ENCODE peak calls at places on chromosomes 2 and 18, in eight cellular contexts. One of them, this sample, is unnamed.

GRCh38 chr2:17915811-17916523 is 37.5 kb downstream of the KCNS3 start:
- DNase-seq in prostate gland: no peak
- DNase-seq in HCT116: no peak
- DNase-seq in stomach: no peak
- DNase-seq in transverse colon: no peak
- DNase-seq in SK-N-SH: no peak
- DNase-seq in sigmoid colon: no peak
- DNase-seq in K562: no peak
- DNase-seq in this sample: no peak

GRCh38 chr2:182650704-182651103 is 65.4 kb upstream of the DNAJC10 start:
- DNase-seq in prostate gland: no peak
- DNase-seq in HCT116: peak; percentile 40
- DNase-seq in stomach: no peak
- DNase-seq in transverse colon: no peak
- DNase-seq in SK-N-SH: peak; percentile 16
- DNase-seq in sigmoid colon: no peak
- DNase-seq in K562: no peak
- DNase-seq in this sample: no peak

GRCh38 chr18:60413944-60414547 is 41.5 kb upstream of the MC4R start:
- DNase-seq in prostate gland: no peak
- DNase-seq in HCT116: peak; percentile 10
- DNase-seq in stomach: no peak
- DNase-seq in transverse colon: peak; percentile 14
- DNase-seq in SK-N-SH: no peak
- DNase-seq in sigmoid colon: no peak
- DNase-seq in K562: no peak
- DNase-seq in this sample: no peak

GRCh38 chr2:181122601-181123000 is 142.2 kb downstream of the UBE2E3 start:
- DNase-seq in prostate gland: no peak
- DNase-seq in HCT116: no peak
- DNase-seq in stomach: no peak
- DNase-seq in transverse colon: no peak
- DNase-seq in SK-N-SH: no peak
- DNase-seq in sigmoid colon: no peak
- DNase-seq in K562: no peak
- DNase-seq in this sample: no peak

GRCh38 chr2:8304821-8305766 is 376.8 kb upstream of the ID2 start:
- DNase-seq in prostate gland: no peak
- DNase-seq in HCT116: no peak
- DNase-seq in stomach: no peak
- DNase-seq in transverse colon: no peak
- DNase-seq in SK-N-SH: no peak
- DNase-seq in sigmoid colon: no peak
- DNase-seq in K562: peak; percentile 31
- DNase-seq in this sample: no peak

GRCh38 chr18:48348739-48349138 is 60.4 kb downstream of the ZBTB7C start:
- DNase-seq in prostate gland: no peak
- DNase-seq in HCT116: no peak
- DNase-seq in stomach: no peak
- DNase-seq in transverse colon: no peak
- DNase-seq in SK-N-SH: no peak
- DNase-seq in sigmoid colon: no peak
- DNase-seq in K562: no peak
- DNase-seq in this sample: peak; percentile 27

GRCh38 chr2:8239402-8240127 is 442.3 kb upstream of the ID2 start:
- DNase-seq in prostate gland: no peak
- DNase-seq in HCT116: no peak
- DNase-seq in stomach: no peak
- DNase-seq in transverse colon: no peak
- DNase-seq in SK-N-SH: no peak
- DNase-seq in sigmoid colon: no peak
- DNase-seq in K562: no peak
- DNase-seq in this sample: no peak

GRCh38 chr2:68908392-68908970 is 37.3 kb upstream of the BMP10 start:
- DNase-seq in prostate gland: peak; percentile 77
- DNase-seq in HCT116: peak; percentile 76
- DNase-seq in stomach: peak; percentile 87
- DNase-seq in transverse colon: peak; percentile 88
- DNase-seq in SK-N-SH: no peak
- DNase-seq in sigmoid colon: peak; percentile 81
- DNase-seq in K562: peak; percentile 39
- DNase-seq in this sample: peak; percentile 81

GRCh38 chr2:201908901-201909300 is 102.6 kb downstream of the CDK15 start:
- DNase-seq in prostate gland: no peak
- DNase-seq in HCT116: no peak
- DNase-seq in stomach: no peak
- DNase-seq in transverse colon: no peak
- DNase-seq in SK-N-SH: no peak
- DNase-seq in sigmoid colon: no peak
- DNase-seq in K562: no peak
- DNase-seq in this sample: no peak

GRCh38 chr2:201907128-201907886 is 101.0 kb downstream of the CDK15 start:
- DNase-seq in prostate gland: no peak
- DNase-seq in HCT116: no peak
- DNase-seq in stomach: no peak
- DNase-seq in transverse colon: no peak
- DNase-seq in SK-N-SH: no peak
- DNase-seq in sigmoid colon: no peak
- DNase-seq in K562: peak; percentile 55
- DNase-seq in this sample: no peak

GRCh38 chr2:201911372-201911771 is 105.0 kb downstream of the CDK15 start:
- DNase-seq in prostate gland: no peak
- DNase-seq in HCT116: no peak
- DNase-seq in stomach: no peak
- DNase-seq in transverse colon: no peak
- DNase-seq in SK-N-SH: no peak
- DNase-seq in sigmoid colon: no peak
- DNase-seq in K562: no peak
- DNase-seq in this sample: no peak

GRCh38 chr2:201909961-201910361 is 103.6 kb downstream of the CDK15 start:
- DNase-seq in prostate gland: no peak
- DNase-seq in HCT116: no peak
- DNase-seq in stomach: no peak
- DNase-seq in transverse colon: peak; percentile 13
- DNase-seq in SK-N-SH: no peak
- DNase-seq in sigmoid colon: no peak
- DNase-seq in K562: no peak
- DNase-seq in this sample: no peak

DNA sequence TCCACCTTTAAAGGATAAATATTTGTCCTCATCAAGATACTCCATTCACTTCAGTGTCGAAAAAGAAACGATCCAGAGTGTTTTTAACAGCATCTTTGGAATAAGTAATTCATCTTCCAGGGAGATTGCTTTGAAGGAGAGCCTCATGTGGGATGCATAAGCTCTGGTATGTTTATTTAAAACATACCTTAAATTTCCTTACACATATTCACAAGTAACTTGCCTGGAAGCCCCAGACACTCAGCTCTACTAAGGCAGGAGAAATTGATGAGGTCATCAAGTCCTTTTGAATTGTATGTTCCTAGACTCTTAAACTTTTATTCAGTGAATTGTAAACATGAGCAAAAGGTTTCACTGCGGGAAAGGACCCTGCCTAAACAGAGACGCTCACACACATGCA is 103.0 kb downstream of the CDK15 start:
- DNase-seq in prostate gland: no peak
- DNase-seq in HCT116: no peak
- DNase-seq in stomach: no peak
- DNase-seq in transverse colon: no peak
- DNase-seq in SK-N-SH: no peak
- DNase-seq in sigmoid colon: no peak
- DNase-seq in K562: no peak
- DNase-seq in this sample: no peak
- H3K4me3 ChIP-seq in prostate gland: no peak overlapping the region
- H3K4me3 ChIP-seq in HCT116: no peak overlapping the region
- H3K4me3 ChIP-seq in stomach: no peak overlapping the region
- H3K4me3 ChIP-seq in transverse colon: no peak overlapping the region
- H3K4me3 ChIP-seq in SK-N-SH: peak overlapping the region; percentile 16
- H3K4me3 ChIP-seq in sigmoid colon: no peak overlapping the region
- H3K4me3 ChIP-seq in K562: no peak overlapping the region
- H3K4me3 ChIP-seq in this sample: no peak overlapping the region

GRCh38 chr2:27494944-27495554 is at the start of gene FNDC4:
- DNase-seq in prostate gland: no peak
- DNase-seq in HCT116: no peak
- DNase-seq in stomach: peak; percentile 29
- DNase-seq in transverse colon: peak; percentile 15
- DNase-seq in SK-N-SH: peak; percentile 94
- DNase-seq in sigmoid colon: peak; percentile 64
- DNase-seq in K562: peak; percentile 80
- DNase-seq in this sample: no peak
- TF ChIP-seq POLR2AphosphoS5 in prostate gland: no peak
- TF ChIP-seq POLR2AphosphoS5 in HCT116: peak; percentile 43
- TF ChIP-seq POLR2AphosphoS5 in stomach: no peak
- TF ChIP-seq POLR2AphosphoS5 in transverse colon: no peak
- TF ChIP-seq POLR2AphosphoS5 in SK-N-SH: peak; percentile 46
- TF ChIP-seq POLR2AphosphoS5 in sigmoid colon: no peak
- TF ChIP-seq POLR2AphosphoS5 in K562: no peak
- TF ChIP-seq POLR2AphosphoS5 in this sample: no peak

DNA sequence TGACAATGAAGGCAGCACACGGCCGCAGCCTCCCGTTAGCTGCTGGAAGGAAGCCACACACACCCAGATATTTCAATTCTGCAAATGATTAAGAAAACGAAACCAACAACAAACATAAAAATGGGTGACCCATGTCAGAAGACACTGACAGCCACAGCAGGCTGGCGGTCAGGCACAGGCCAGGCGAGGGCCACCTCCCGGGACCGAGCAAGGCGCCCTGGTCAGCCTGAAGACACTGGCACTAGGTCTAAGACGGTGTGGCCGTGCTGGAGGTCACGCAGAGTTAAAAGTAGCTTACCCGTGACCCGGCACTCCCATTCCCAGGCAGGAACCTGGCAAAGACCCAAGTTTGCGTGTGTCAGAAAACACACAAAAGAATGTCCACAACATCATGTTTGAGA is 81.6 kb downstream of the HDAC4 start:
- DNase-seq in prostate gland: no peak
- DNase-seq in HCT116: no peak
- DNase-seq in stomach: peak; percentile 63
- DNase-seq in transverse colon: peak; percentile 54
- DNase-seq in SK-N-SH: no peak
- DNase-seq in sigmoid colon: peak; percentile 82
- DNase-seq in K562: peak; percentile 45
- DNase-seq in this sample: peak; percentile 81
- H3K4me3 ChIP-seq in prostate gland: no peak overlapping the region
- H3K4me3 ChIP-seq in HCT116: peak overlapping the region; percentile 33
- H3K4me3 ChIP-seq in stomach: peak overlapping the region; percentile 38
- H3K4me3 ChIP-seq in transverse colon: peak overlapping the region; percentile 32
- H3K4me3 ChIP-seq in SK-N-SH: no peak overlapping the region
- H3K4me3 ChIP-seq in sigmoid colon: peak overlapping the region; percentile 5
- H3K4me3 ChIP-seq in K562: peak overlapping the region; percentile 12
- H3K4me3 ChIP-seq in this sample: peak overlapping the region; percentile 29

DNA sequence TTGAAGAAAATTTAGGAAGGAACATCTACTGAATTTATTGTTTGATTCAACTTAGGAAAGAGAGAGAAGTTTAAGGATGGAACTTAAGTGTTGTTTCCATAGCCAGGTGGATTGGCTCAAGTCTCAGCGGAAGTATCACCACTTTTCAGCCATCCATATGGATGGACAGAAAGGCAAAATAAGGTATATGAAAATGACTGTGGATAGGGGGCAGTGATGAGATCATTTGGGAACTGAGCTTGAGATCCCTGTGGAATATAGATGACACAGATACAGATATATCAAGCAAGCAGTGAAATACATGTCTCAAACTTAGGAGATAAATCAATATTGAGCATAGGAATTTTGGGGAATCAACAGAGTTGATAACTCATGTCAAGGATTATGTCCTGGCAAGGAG is 1462.7 kb upstream of the NXPH2 start:
- DNase-seq in prostate gland: no peak
- DNase-seq in HCT116: no peak
- DNase-seq in stomach: no peak
- DNase-seq in transverse colon: no peak
- DNase-seq in SK-N-SH: no peak
- DNase-seq in sigmoid colon: no peak
- DNase-seq in K562: no peak
- DNase-seq in this sample: no peak
- TF ChIP-seq POLR2AphosphoS5 in prostate gland: no peak
- TF ChIP-seq POLR2AphosphoS5 in HCT116: no peak
- TF ChIP-seq POLR2AphosphoS5 in stomach: no peak
- TF ChIP-seq POLR2AphosphoS5 in transverse colon: no peak
- TF ChIP-seq POLR2AphosphoS5 in SK-N-SH: no peak
- TF ChIP-seq POLR2AphosphoS5 in sigmoid colon: no peak
- TF ChIP-seq POLR2AphosphoS5 in K562: no peak
- TF ChIP-seq POLR2AphosphoS5 in this sample: no peak

DNA sequence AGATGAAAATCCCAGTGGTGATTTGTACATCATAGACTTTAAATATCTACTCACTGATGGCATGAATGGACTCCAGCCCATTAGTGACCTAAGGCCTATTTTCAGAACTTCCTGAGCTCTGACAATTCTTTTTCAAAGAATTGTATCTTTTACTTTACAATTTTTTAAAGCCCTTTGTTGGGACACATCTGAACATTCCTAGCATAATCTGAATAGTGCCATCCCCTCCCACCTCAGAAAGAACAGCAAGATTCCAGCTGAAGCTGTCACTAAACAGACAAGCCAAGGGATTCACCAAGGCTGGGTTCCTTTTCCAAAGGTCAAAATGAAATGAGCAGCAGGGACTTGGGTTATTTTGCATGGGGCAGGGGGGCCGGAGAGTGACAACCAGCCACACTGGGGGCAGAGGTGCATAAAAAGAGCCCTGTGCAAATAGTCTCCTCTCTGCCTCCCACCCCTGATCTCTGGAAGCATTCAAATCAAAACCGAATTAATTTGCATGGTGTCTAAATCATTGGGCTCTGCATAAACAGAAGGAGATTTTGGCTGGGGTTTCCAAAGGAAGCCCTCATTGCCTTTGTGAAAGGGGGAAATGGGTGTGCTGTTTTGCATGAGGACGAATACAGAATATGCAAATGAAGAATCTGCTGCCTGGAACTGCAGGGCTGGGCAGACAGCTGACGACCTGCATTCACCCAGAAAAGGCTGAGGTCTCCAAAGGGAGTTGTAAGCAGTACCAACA is 17.2 kb downstream of the EPHA4 start:
- DNase-seq in prostate gland: no peak
- DNase-seq in HCT116: no peak
- DNase-seq in stomach: no peak
- DNase-seq in transverse colon: no peak
- DNase-seq in SK-N-SH: no peak
- DNase-seq in sigmoid colon: no peak
- DNase-seq in K562: no peak
- DNase-seq in this sample: no peak
- H3K4me3 ChIP-seq in prostate gland: no peak overlapping the region
- H3K4me3 ChIP-seq in HCT116: no peak overlapping the region
- H3K4me3 ChIP-seq in stomach: no peak overlapping the region
- H3K4me3 ChIP-seq in transverse colon: no peak overlapping the region
- H3K4me3 ChIP-seq in SK-N-SH: no peak overlapping the region
- H3K4me3 ChIP-seq in sigmoid colon: no peak overlapping the region
- H3K4me3 ChIP-seq in K562: no peak overlapping the region
- H3K4me3 ChIP-seq in this sample: no peak overlapping the region

This sample was measured in suprapubic skin.